ENCODE peak calls at places on chromosomes 2 and 18, in five cellular contexts. S, H, N, X and L are unnamed samples.

GRCh38 chr2:7930800-7931635 is 750.8 kb upstream of the ID2 start:
- DNase-seq in S (peak), H (no peak), N (no peak), X (no peak), L (no peak)

GRCh38 chr18:37361223-37362157 is 204.1 kb downstream of the CELF4 start:
- DNase-seq in S (no peak), H (no peak), N (no peak), X (peak), L (no peak)

GRCh38 chr18:49521251-49521650 is 34.2 kb upstream of the C18orf32 start:
- DNase-seq in S (no peak), H (no peak), N (no peak), X (no peak), L (no peak)

GRCh38 chr2:54545700-54546450 is 89.7 kb downstream of the SPTBN1 start:
- DNase-seq in S (peak), H (no peak), N (no peak), X (no peak), L (peak)

GRCh38 chr2:190162851-190163250 is 100.3 kb upstream of the MSTN start:
- DNase-seq in S (no peak), H (no peak), N (no peak), X (no peak), L (no peak)

GRCh38 chr2:2847131-2847740 is 516.2 kb upstream of the MYT1L start:
- DNase-seq in S (no peak), H (no peak), N (no peak), X (no peak), L (no peak)

GRCh38 chr18:9615280-9615797 is 980 bp upstream of the PPP4R1 start:
- DNase-seq in S (no peak), H (peak), N (peak), X (no peak), L (no peak)

GRCh38 chr18:13436596-13436995 is 218.0 kb downstream of the LDLRAD4 start:
- DNase-seq in S (no peak), H (no peak), N (no peak), X (no peak), L (no peak)

GRCh38 chr2:191155608-191156071 is 4.8 kb upstream of the STAT4 start:
- DNase-seq in S (peak), H (peak), N (no peak), X (no peak), L (peak)

GRCh38 chr2:236160366-236161081 is 7.7 kb downstream of the GBX2 start:
- DNase-seq in S (no peak), H (no peak), N (no peak), X (peak), L (no peak)

GRCh38 chr2:86396304-86396785 is 44.8 kb upstream of the KDM3A start:
- DNase-seq in S (peak), H (peak), N (no peak), X (no peak), L (peak)

GRCh38 chr18:2881088-2881487 is 34.3 kb downstream of the EMILIN2 start:
- DNase-seq in S (peak), H (peak), N (no peak), X (no peak), L (no peak)

GRCh38 chr2:153871231-153872221 is at the start of gene GALNT13:
- DNase-seq in S (no peak), H (peak), N (peak), X (peak), L (no peak)

GRCh38 chr18:28040720-28041119 is 136.2 kb downstream of the CDH2 start:
- DNase-seq in S (peak), H (no peak), N (no peak), X (no peak), L (no peak)

GRCh38 chr2:43318791-43319190 is 92.4 kb upstream of the ZFP36L2 start:
- DNase-seq in S (peak), H (no peak), N (no peak), X (no peak), L (no peak)

GRCh38 chr2:112048887-112049286 is 6.2 kb upstream of the TMEM87B start:
- DNase-seq in S (peak), H (peak), N (peak), X (no peak), L (peak)

GRCh38 chr2:1581965-1582625 is 162.2 kb downstream of the PXDN start:
- DNase-seq in S (no peak), H (peak), N (no peak), X (no peak), L (no peak)

GRCh38 chr2:25521665-25522387 is 151.6 kb downstream of the DTNB start:
- DNase-seq in S (peak), H (peak), N (peak), X (no peak), L (peak)

GRCh38 chr2:75698928-75699327 is 11.8 kb downstream of the GCFC2 start:
- DNase-seq in S (peak), H (no peak), N (no peak), X (no peak), L (peak)

GRCh38 chr2:195756218-195756941 is 99.4 kb downstream of the SLC39A10 start:
- DNase-seq in S (peak), H (no peak), N (no peak), X (no peak), L (no peak)

GRCh38 chr2:206521612-206522011 is 78.3 kb downstream of the ADAM23 start:
- DNase-seq in S (no peak), H (no peak), N (no peak), X (no peak), L (no peak)

DNA sequence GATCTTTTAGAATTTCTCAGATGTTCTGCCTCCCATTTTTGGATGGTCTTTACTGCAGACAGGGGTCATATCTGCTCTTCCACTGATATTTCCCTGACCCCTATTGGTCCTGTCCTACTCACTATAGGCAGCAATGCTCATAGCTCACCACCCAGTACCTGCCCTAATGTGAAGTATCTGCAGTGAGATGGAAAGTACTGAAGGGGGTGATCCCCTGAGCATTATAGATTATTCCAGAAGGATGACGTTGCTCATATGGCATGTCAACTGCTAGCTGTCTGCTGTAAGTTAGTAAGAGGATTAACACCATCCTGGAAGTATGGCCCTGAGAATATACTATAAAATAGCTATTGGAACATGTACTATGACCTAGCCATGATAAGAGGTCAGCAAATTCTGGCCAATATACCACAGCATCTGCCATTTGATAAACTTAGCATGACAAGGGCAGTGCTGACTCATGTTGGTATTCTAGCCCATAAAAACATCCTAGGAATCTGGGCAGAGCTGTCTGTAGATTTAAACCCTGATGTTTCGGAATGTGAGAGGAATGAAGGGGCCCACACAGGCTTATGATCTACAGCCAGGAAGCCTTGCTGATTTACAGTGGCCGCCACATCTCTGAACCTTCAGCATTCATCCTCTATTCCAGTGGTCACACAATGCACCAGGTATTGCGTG is 451.4 kb downstream of the TNS1 start:
- DNase-seq in S (peak), H (peak), N (no peak), X (no peak), L (peak)
- H4K8ac ChIP-seq in S (peak), H (no peak), N (no peak), X (no peak), L (peak)

DNA sequence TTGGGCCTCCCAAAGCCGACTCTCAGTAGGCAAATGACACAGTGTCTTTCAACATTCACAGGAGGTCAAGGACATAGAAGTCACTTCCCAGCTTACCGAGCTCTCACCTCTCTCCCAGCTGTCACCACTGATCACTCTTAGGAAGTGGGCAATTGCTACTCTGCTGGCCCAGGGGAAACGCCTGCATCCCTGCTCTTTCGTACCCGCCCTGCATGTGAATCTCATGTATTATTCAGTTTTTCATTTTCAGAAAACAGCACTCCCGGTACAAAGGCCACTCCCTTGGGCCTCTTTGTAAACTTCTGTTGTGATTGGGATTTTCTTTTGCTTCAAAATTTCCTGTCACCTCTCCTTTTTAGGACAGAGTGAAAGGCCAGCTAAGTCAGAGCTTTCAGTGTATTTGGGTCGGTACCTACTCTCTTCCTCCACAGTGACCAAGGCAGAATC is 15.4 kb downstream of the MRPL44 start:
- DNase-seq in S (no peak), H (peak), N (no peak), X (no peak), L (no peak)
- H2AK5ac ChIP-seq in S (no peak), H (no peak), N (no peak), X (no peak), L (no peak)

DNA sequence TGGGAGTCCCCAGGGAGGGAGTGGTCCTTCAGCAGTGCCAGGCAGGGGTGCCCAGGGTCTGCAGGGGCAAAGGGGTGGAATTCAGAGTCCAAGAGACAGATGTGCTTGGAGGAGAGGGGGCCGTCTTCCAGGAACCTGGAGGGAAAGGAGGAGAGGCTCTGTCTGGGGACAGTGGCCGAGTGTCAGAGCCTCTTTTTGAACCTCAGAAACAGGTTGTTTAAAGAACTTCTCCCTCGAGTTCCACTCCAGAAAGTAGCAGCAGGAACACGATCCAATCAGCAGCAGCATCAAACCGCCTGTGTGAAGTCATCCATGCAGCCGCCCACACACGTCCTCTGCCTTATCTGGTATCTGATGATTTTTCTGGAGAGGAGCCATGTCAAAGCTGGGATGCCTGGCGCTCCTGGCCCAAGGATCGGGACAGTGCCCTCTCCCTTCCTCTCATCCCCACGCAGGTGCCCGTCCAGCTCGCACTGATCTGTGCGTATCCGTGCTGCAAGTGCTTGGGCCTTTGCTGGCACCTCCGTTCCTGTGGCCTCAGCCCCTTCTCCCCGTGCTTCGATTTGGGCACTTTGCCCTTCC is 205.1 kb downstream of the NDUFA10 start:
- DNase-seq in S (no peak), H (no peak), N (no peak), X (no peak), L (no peak)
- H4K8ac ChIP-seq in S (no peak), H (no peak), N (no peak), X (no peak), L (no peak)

DNA sequence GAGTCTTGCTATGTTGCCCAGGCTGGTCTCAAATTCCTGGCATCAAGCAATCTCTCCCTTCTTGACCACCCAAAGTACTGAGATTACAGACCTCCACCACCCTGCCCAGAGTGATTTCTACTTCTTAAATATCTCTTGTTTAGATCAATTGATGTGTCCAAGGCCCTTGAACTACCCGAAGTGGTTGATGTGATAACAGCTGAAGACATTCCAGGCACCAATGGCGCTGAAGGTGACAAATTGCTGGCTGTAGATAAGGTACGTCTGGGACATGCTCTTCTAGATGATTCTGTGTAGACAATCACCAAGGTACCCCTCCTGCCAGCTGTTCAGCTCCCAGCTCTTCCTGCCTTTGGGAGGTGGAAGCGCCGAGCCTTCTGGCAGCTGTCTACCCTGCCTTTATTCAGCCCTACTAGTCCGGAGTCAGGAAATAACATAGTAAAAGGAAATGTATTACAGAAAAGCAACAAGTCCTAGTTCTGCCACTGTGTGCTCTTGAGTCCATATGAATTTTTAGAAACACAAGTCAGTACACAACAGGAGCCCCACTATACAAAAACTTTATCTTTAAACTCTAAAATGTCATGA is 61.3 kb upstream of the BZW1 start:
- DNase-seq in S (no peak), H (peak), N (no peak), X (no peak), L (peak)
- H2AK5ac ChIP-seq in S (peak), H (no peak), N (no peak), X (no peak), L (peak)

GRCh38 chr2:119366161-119366648 is 429 bp downstream of the C2orf76 start:
- DNase-seq in S (peak), H (no peak), N (no peak), X (no peak), L (no peak)

GRCh38 chr2:119367472-119368099 is 809 bp downstream of the DBI start:
- DNase-seq in S (no peak), H (peak), N (peak), X (peak), L (peak)

GRCh38 chr2:119364798-119365197 is 1.8 kb downstream of the C2orf76 start:
- DNase-seq in S (no peak), H (no peak), N (no peak), X (no peak), L (no peak)

GRCh38 chr2:119365436-119365835 is 1.2 kb downstream of the C2orf76 start:
- DNase-seq in S (no peak), H (no peak), N (no peak), X (no peak), L (no peak)

GRCh38 chr2:119366649-119367471 is at the start of the genes C2orf76 and DBI:
- DNase-seq in S (peak), H (peak), N (peak), X (peak), L (peak)
- H4K8ac ChIP-seq in S (peak), H (no peak), N (no peak), X (peak), L (peak)

GRCh38 chr18:64765908-64766307 is 617.0 kb upstream of the LINC00305 start:
- DNase-seq in S (no peak), H (no peak), N (no peak), X (no peak), L (no peak)
- H2AK5ac ChIP-seq in S (no peak), H (no peak), N (no peak), X (no peak), L (no peak)

GRCh38 chr2:128408349-128409305 is 90.0 kb upstream of the HS6ST1 start:
- DNase-seq in S (peak), H (no peak), N (no peak), X (peak), L (no peak)

GRCh38 chr2:128410035-128410757 is 91.5 kb upstream of the HS6ST1 start:
- DNase-seq in S (no peak), H (no peak), N (no peak), X (peak), L (no peak)

GRCh38 chr2:128410758-128411215 is 92.1 kb upstream of the HS6ST1 start:
- DNase-seq in S (no peak), H (no peak), N (no peak), X (peak), L (no peak)

GRCh38 chr2:128411431-128411830 is 92.8 kb upstream of the HS6ST1 start:
- DNase-seq in S (no peak), H (no peak), N (no peak), X (peak), L (no peak)

GRCh38 chr2:128409326-128410034 is 90.8 kb upstream of the HS6ST1 start:
- DNase-seq in S (no peak), H (no peak), N (no peak), X (peak), L (no peak)
- H4K8ac ChIP-seq in S (peak), H (no peak), N (no peak), X (no peak), L (no peak)